ENCODE peak calls at places on chromosomes 1 and 21, in ten cellular contexts. V is DND-41; P is adrenal gland; N is cardiac muscle cell; W is CD8-positive, alpha-beta T cell; C is ovary; R is Peyer's patch; J is lung; H is GM23338; I is SJSA1. S is an unnamed sample.
A peak's percentile ranks its signal among the peaks of the same experiment; 100 is the strongest.

GRCh38 chr1:159429074-159429861 is 2.7 kb upstream of the OR10J4 start:
- DNase-seq in V (no peak), P (no peak), N (peak; percentile 90), W (no peak), C (no peak), R (no peak), J (no peak), H (no peak), I (peak; percentile 50), S (no peak)

GRCh38 chr1:242651817-242652216 is 127.3 kb upstream of the PLD5 start:
- DNase-seq in V (peak; percentile 16), P (no peak), N (no peak), W (no peak), C (no peak), R (no peak), J (no peak), H (peak; percentile 82), I (no peak), S (peak; percentile 14)

GRCh38 chr1:27879374-27880082 is 7.2 kb downstream of the THEMIS2 start:
- DNase-seq in V (no peak), P (no peak), N (no peak), W (no peak), C (no peak), R (no peak), J (no peak), H (no peak), I (no peak), S (no peak)

GRCh38 chr1:234879157-234880080 is 249.2 kb downstream of the TOMM20 start:
- DNase-seq in V (no peak), P (no peak), N (no peak), W (no peak), C (no peak), R (no peak), J (no peak), H (no peak), I (no peak), S (no peak)

GRCh38 chr1:200022239-200022804 is 5.2 kb upstream of the NR5A2 start:
- DNase-seq in V (no peak), P (no peak), N (no peak), W (no peak), C (no peak), R (no peak), J (no peak), H (no peak), I (no peak), S (no peak)

GRCh38 chr21:14361958-14362357 is 21.0 kb downstream of the HSPA13 start:
- DNase-seq in V (no peak), P (no peak), N (peak; percentile 75), W (no peak), C (no peak), R (no peak), J (no peak), H (no peak), I (no peak), S (no peak)

GRCh38 chr1:234507626-234508387 is 28.8 kb upstream of the TARBP1 start:
- DNase-seq in V (no peak), P (no peak), N (no peak), W (no peak), C (no peak), R (no peak), J (no peak), H (no peak), I (no peak), S (no peak)

GRCh38 chr1:23524716-23525401 is 6.2 kb downstream of the E2F2 start:
- DNase-seq in V (peak; percentile 88), P (no peak), N (no peak), W (peak; percentile 46), C (no peak), R (peak; percentile 93), J (no peak), H (no peak), I (no peak), S (peak; percentile 89)

GRCh38 chr1:77538956-77539509 is 143.4 kb downstream of the ZZZ3 start:
- DNase-seq in V (no peak), P (no peak), N (peak; percentile 85), W (no peak), C (no peak), R (no peak), J (no peak), H (no peak), I (peak; percentile 65), S (no peak)

GRCh38 chr1:200401708-200402107 is 8.1 kb downstream of the ZNF281 start:
- DNase-seq in V (no peak), P (no peak), N (no peak), W (no peak), C (no peak), R (no peak), J (no peak), H (no peak), I (no peak), S (no peak)

GRCh38 chr1:110321846-110322245 is 17.3 kb upstream of the RBM15 start:
- DNase-seq in V (no peak), P (no peak), N (no peak), W (no peak), C (no peak), R (peak; percentile 28), J (no peak), H (no peak), I (no peak), S (no peak)

GRCh38 chr1:62271137-62271536 is 48.1 kb downstream of the KANK4 start:
- DNase-seq in V (no peak), P (no peak), N (no peak), W (no peak), C (no peak), R (no peak), J (no peak), H (no peak), I (no peak), S (no peak)

GRCh38 chr1:43171312-43171875 is 696 bp downstream of the EBNA1BP2 start:
- DNase-seq in V (no peak), P (no peak), N (peak; percentile 10), W (no peak), C (no peak), R (no peak), J (no peak), H (no peak), I (no peak), S (peak; percentile 11)

DNA sequence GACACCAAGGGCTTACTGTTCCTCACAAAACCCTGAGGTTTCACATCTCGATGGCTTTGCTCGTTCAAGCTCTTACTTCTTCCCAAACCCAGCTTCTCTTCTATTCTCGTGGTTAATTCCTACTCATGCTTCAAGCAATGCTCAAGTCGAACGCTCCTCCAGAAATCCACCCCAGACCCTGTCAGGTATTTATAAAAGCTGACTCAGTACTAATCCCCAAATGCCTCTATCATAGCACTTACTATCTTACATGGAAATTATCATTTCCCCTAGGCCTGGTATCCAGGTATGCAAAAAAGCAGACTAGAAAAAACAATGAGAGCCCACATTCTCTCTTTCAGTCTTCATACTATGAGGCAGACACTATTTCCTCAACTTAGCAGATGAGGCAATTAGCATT is 6.3 kb downstream of the EBNA1BP2 start:
- DNase-seq in V (no peak), P (no peak), N (no peak), W (no peak), C (no peak), R (no peak), J (no peak), H (no peak), I (no peak), S (no peak)
- H3K36me3 ChIP-seq in V (peaks cover 77% of the 10 kb centered on the region), P (peaks cover 62% of the 10 kb centered on the region), N (peaks cover 39% of the 10 kb centered on the region), W (peaks cover 41% of the 10 kb centered on the region), C (no peaks in the 10 kb centered on the region), R (no peaks in the 10 kb centered on the region), J (peaks cover 28% of the 10 kb centered on the region), H (peaks cover 59% of the 10 kb centered on the region), I (peaks cover 81% of the 10 kb centered on the region), S (peaks cover 88% of the 10 kb centered on the region)

DNA sequence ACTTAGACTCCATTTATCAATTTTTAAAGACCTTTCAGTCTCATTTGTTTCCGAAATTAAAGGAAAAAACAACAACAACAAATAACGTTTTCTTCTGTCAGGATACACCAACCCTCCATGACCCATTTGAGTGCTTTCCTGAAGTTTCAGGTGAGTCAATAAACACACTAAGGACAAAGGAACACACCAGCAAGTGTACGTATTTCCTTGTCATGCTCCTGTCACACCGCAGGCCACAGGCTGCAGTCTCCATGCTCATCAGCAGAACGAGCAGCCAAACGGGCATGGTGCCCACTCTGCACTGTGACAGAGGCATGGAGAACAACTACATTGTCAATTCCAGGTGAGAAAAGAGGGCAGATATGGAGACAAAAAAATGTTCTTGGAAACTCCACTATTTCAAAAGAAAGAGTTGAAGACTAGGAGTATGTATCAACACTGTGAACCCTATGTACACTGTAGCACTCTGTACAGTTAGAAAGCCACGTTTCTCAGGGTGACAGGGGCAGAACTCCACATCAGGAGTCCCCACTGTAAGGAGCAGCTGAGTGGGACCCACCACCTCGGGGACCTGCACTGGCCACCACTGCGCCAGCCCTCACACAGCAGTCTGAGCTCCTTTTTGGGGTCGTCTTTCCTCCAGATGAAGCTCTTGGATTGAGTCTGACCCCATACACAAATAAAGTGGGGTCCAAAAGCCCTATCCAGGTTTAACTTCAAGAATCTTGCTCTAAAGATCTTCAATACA is 2.6 kb downstream of the PTTG1IP start:
- DNase-seq in V (no peak), P (peak; percentile 82), N (no peak), W (no peak), C (no peak), R (peak; percentile 58), J (no peak), H (no peak), I (peak; percentile 53), S (no peak)
- H3K4me1 ChIP-seq in V (peaks cover 75% of the 10 kb centered on the region), P (peaks cover 76% of the 10 kb centered on the region), N (peaks cover 31% of the 10 kb centered on the region), W (peaks cover 70% of the 10 kb centered on the region), C (peaks cover 24% of the 10 kb centered on the region), R (peaks cover 67% of the 10 kb centered on the region), J (peaks cover 36% of the 10 kb centered on the region), H (peaks cover 42% of the 10 kb centered on the region), I (peaks cover 79% of the 10 kb centered on the region), S (peaks cover 36% of the 10 kb centered on the region)

GRCh38 chr1:240806201-240806745 is 194.3 kb upstream of the GREM2 start:
- DNase-seq in V (no peak), P (no peak), N (no peak), W (no peak), C (no peak), R (no peak), J (no peak), H (no peak), I (no peak), S (no peak)
- H3K36me3 ChIP-seq in V (no peaks in the 10 kb centered on the region), P (no peaks in the 10 kb centered on the region), N (no peaks in the 10 kb centered on the region), W (no peaks in the 10 kb centered on the region), C (no peaks in the 10 kb centered on the region), R (no peaks in the 10 kb centered on the region), J (no peaks in the 10 kb centered on the region), H (no peaks in the 10 kb centered on the region), I (no peaks in the 10 kb centered on the region), S (no peaks in the 10 kb centered on the region)

DNA sequence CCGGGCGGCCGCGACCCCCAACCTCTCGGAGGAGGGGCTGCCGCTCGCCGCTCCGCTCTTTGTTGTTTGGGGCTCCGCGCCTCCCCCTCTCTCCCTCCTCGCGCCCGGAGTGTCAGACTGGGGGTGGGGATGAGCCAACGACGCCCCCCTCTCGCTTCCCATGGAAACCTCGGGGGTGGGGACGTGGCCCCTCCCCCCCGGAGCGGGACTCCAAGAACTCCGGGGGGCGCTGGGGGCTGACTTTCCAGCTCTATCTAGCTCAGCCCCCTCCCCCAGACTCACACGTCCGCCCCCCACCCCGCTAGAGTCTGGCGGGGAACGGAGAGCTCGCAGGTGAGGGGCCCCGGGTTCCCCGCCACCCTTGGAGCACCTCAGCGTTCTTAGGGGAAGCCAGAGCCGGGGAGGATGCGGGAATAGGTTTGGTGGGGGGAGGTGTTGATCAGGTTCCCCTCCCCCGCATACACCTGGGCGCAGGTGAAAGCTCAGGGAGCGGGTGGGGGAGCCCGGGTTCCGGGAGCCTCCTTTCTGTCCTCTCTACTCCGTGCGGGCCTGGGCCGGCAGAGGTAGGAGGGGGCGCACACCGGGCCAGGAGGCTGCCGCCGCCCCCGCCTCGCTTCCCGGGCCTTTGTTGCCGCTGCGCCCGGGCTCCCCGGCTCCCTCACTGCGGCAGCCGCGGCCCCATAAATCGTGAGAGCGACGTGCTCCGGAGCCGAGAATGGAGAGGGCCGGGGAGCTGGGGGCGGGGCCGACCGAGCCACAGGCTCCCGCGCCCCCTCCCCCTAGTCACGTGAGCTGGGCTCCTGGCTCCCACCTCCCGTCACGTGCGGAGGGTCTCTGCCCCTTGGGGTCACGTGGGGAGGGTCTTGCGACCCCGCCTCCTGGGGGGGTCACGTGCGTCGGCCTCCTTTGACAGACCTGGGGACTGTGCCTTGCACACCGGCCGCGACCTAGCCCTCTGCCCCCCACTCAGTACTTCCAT is 1.9 kb downstream of the EFNA3 start:
- DNase-seq in V (peak; percentile 54), P (peak; percentile 36), N (no peak), W (no peak), C (no peak), R (no peak), J (no peak), H (peak; percentile 98), I (no peak), S (peak; percentile 53)
- H3K4me1 ChIP-seq in V (peaks cover 46% of the 10 kb centered on the region), P (peaks cover 54% of the 10 kb centered on the region), N (peaks cover 10% of the 10 kb centered on the region), W (peaks cover 58% of the 10 kb centered on the region), C (peaks cover 16% of the 10 kb centered on the region), R (peaks cover 67% of the 10 kb centered on the region), J (peaks cover 34% of the 10 kb centered on the region), H (peaks cover 25% of the 10 kb centered on the region), I (peaks cover 44% of the 10 kb centered on the region), S (peaks cover 57% of the 10 kb centered on the region)

S was measured in OCI-LY7.